ENCODE peak calls at places on chromosome 3, in ten cellular contexts. R is GM23338, C is GM12878, A is stomach, N is transverse colon, S is H1, Q is K562, I is sigmoid colon, F is suprapubic skin, M is breast epithelium. B is an unnamed sample.

GRCh38 chr3:57048052-57048671 is 12.3 kb upstream of the SPATA12 start:
- DNase-seq in R (no peak), C (no peak), A (no peak), N (no peak), S (no peak), Q (no peak), I (peak; percentile 78), F (peak; percentile 82), M (no peak), B (no peak)

GRCh38 chr3:170560717-170561382 is 25.0 kb downstream of the SLC7A14 start:
- DNase-seq in R (no peak), C (no peak), A (no peak), N (no peak), S (no peak), Q (no peak), I (no peak), F (no peak), M (no peak), B (no peak)

GRCh38 chr3:105448338-105448982 is 81.8 kb downstream of the ALCAM start:
- DNase-seq in R (peak; percentile 28), C (no peak), A (no peak), N (no peak), S (no peak), Q (no peak), I (no peak), F (no peak), M (no peak), B (no peak)

GRCh38 chr3:567488-568173 is 371.1 kb downstream of the CHL1 start:
- DNase-seq in R (no peak), C (no peak), A (no peak), N (no peak), S (no peak), Q (no peak), I (no peak), F (no peak), M (no peak), B (no peak)

GRCh38 chr3:185824051-185824466 is 783 bp downstream of the IGF2BP2 start:
- DNase-seq in R (peak; percentile 71), C (no peak), A (peak; percentile 27), N (peak; percentile 32), S (no peak), Q (no peak), I (no peak), F (peak; percentile 64), M (no peak), B (no peak)

GRCh38 chr3:14345496-14346150 is 56.8 kb upstream of the SLC6A6 start:
- DNase-seq in R (no peak), C (no peak), A (no peak), N (no peak), S (no peak), Q (no peak), I (no peak), F (no peak), M (no peak), B (no peak)

GRCh38 chr3:18143258-18143780 is 281.8 kb downstream of the SATB1 start:
- DNase-seq in R (no peak), C (no peak), A (no peak), N (no peak), S (no peak), Q (no peak), I (no peak), F (no peak), M (no peak), B (no peak)

GRCh38 chr3:169657351-169658124 is 6.0 kb downstream of the MECOM start:
- DNase-seq in R (no peak), C (no peak), A (peak; percentile 72), N (no peak), S (no peak), Q (no peak), I (no peak), F (no peak), M (no peak), B (no peak)

GRCh38 chr3:60094392-60094947 is 1044.6 kb upstream of the CFAP20DC start:
- DNase-seq in R (no peak), C (no peak), A (no peak), N (no peak), S (no peak), Q (no peak), I (no peak), F (no peak), M (no peak), B (no peak)

GRCh38 chr3:132205609-132206008 is 111.6 kb upstream of the ACP3 start:
- DNase-seq in R (no peak), C (no peak), A (no peak), N (no peak), S (no peak), Q (no peak), I (no peak), F (no peak), M (no peak), B (no peak)

GRCh38 chr3:69226071-69226470 is 103.7 kb upstream of the LMOD3 start:
- DNase-seq in R (no peak), C (no peak), A (no peak), N (no peak), S (no peak), Q (no peak), I (no peak), F (no peak), M (no peak), B (no peak)
- TF ChIP-seq POLR2AphosphoS5 in R (no peak), C (no peak), A (no peak), N (no peak), S (no peak), Q (no peak), I (no peak), F (no peak), M (no peak), B (no peak)

DNA sequence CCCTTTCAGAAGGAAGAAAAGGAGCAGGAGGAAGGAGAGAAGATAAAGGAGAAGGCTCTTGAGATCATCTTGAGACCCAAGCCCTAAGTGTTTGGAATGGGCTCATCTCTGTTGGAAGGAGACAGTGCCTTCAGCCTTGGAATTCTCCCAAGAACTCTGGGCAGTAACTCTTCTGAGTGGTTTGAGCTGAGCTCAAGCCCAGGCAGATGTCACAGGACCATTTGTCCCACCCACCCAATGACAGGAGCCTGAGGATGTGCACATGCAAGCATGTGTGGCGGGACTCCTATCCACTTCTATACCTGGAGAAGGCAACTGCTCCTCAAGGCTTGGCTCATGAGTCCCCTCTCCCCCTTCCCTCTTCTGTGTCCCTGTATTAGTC is 14.7 kb upstream of the TMEM40 start:
- DNase-seq in R (no peak), C (no peak), A (no peak), N (no peak), S (no peak), Q (no peak), I (no peak), F (no peak), M (no peak), B (no peak)
- H3K27ac ChIP-seq in R (no peak overlapping the region), C (no peak overlapping the region), A (no peak overlapping the region), N (no peak overlapping the region), S (no peak overlapping the region), Q (no peak overlapping the region), I (no peak overlapping the region), F (no peak overlapping the region), M (no peak overlapping the region), B (no peak overlapping the region)

DNA sequence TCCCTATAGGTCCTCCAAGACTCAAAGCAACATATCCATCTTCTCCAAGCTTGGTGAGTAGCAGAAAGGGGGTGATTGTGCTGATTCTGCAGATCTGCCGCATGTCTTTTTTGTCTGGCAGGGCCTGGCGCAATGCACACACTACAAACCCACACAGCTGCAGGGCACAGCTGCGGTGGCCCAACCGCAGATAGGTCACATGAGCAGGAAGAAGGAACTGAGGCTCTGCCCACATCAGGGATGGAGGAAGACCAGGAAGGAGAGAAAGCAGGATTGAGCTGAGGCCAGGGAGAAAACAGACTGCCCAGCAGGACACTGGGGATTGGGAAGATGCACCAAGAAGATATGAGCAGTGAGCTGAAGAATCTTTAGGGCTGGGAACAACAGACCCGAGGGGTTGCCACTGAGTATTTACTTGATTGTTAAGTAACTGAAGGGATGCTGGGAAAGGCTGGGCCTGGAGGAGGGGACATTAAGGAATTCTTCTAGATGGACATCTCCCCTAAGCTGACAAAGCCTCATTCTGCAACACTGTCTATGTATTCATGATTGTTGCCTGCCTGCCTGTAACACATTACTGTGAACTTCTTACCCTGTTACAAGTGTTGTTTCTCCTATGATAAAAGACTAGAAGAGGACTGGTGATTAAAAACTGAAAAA is 126.7 kb downstream of the MYLK start:
- DNase-seq in R (no peak), C (peak; percentile 13), A (no peak), N (peak; percentile 37), S (no peak), Q (no peak), I (peak; percentile 82), F (no peak), M (peak; percentile 76), B (peak; percentile 49)
- TF ChIP-seq POLR2AphosphoS5 in R (no peak), C (no peak), A (peak; percentile 13), N (no peak), S (no peak), Q (no peak), I (peak; percentile 32), F (peak; percentile 44), M (no peak), B (no peak)

DNA sequence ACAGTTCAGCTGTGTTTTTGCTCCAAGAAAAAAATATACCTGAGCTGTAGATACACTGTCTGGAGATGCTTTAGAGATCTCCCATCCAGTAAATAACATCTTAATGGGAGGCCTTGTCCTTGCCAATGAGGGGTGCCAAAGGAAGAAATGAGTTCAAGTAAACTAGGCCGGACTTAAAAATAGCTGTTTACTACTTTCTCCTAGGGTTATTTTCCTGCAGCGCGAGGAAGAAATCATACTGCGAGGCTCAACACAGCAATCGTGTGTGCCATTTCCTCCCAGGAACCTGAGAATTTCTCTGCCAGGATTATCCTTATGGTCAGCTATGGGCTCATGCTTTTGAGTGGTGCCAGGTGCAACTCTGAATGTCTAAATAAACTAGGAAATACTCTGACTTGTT is 71.9 kb downstream of the CMTM8 start:
- DNase-seq in R (no peak), C (no peak), A (no peak), N (no peak), S (no peak), Q (no peak), I (no peak), F (no peak), M (no peak), B (no peak)
- H3K27ac ChIP-seq in R (no peak overlapping the region), C (no peak overlapping the region), A (no peak overlapping the region), N (no peak overlapping the region), S (no peak overlapping the region), Q (no peak overlapping the region), I (no peak overlapping the region), F (no peak overlapping the region), M (no peak overlapping the region), B (no peak overlapping the region)

B was measured in vagina.